ENCODE peak calls at places on chromosomes 2 and 18, in nine cellular contexts. One of them, this sample, is unnamed.

GRCh38 chr2:32363588-32363987 is 6.8 kb downstream of the BIRC6 start:
- DNase-seq in Calu3: no peak
- DNase-seq in IMR-90: no peak
- DNase-seq in suprapubic skin: no peak
- DNase-seq in GM13977: peak; percentile 34
- DNase-seq in thyroid gland: no peak
- DNase-seq in GM12865: no peak
- DNase-seq in glutamatergic neuron: no peak
- DNase-seq in PC-3: no peak
- DNase-seq in this sample: no peak

GRCh38 chr18:65761636-65762310 is 11.0 kb downstream of the CDH7 start:
- DNase-seq in Calu3: no peak
- DNase-seq in IMR-90: no peak
- DNase-seq in suprapubic skin: no peak
- DNase-seq in GM13977: no peak
- DNase-seq in thyroid gland: no peak
- DNase-seq in GM12865: no peak
- DNase-seq in glutamatergic neuron: no peak
- DNase-seq in PC-3: no peak
- DNase-seq in this sample: no peak

GRCh38 chr2:176110975-176111663 is 4.0 kb downstream of the HOXD11 start:
- DNase-seq in Calu3: no peak
- DNase-seq in IMR-90: peak; percentile 28
- DNase-seq in suprapubic skin: no peak
- DNase-seq in GM13977: peak; percentile 74
- DNase-seq in thyroid gland: peak; percentile 44
- DNase-seq in GM12865: peak; percentile 48
- DNase-seq in glutamatergic neuron: peak; percentile 81
- DNase-seq in PC-3: peak; percentile 65
- DNase-seq in this sample: no peak

GRCh38 chr18:28109781-28110460 is 67.0 kb downstream of the CDH2 start:
- DNase-seq in Calu3: no peak
- DNase-seq in IMR-90: no peak
- DNase-seq in suprapubic skin: no peak
- DNase-seq in GM13977: no peak
- DNase-seq in thyroid gland: no peak
- DNase-seq in GM12865: no peak
- DNase-seq in glutamatergic neuron: no peak
- DNase-seq in PC-3: no peak
- DNase-seq in this sample: no peak

GRCh38 chr18:35376742-35377695 is at the start of gene ZNF396:
- DNase-seq in Calu3: peak; percentile 87
- DNase-seq in IMR-90: peak; percentile 27
- DNase-seq in suprapubic skin: peak; percentile 94
- DNase-seq in GM13977: peak; percentile 86
- DNase-seq in thyroid gland: peak; percentile 86
- DNase-seq in GM12865: peak; percentile 74
- DNase-seq in glutamatergic neuron: peak; percentile 78
- DNase-seq in PC-3: peak; percentile 41
- DNase-seq in this sample: peak; percentile 40

GRCh38 chr2:98768765-98769476 is 38.0 kb upstream of the MGAT4A start:
- DNase-seq in Calu3: peak; percentile 33
- DNase-seq in IMR-90: no peak
- DNase-seq in suprapubic skin: no peak
- DNase-seq in GM13977: no peak
- DNase-seq in thyroid gland: no peak
- DNase-seq in GM12865: no peak
- DNase-seq in glutamatergic neuron: no peak
- DNase-seq in PC-3: peak; percentile 52
- DNase-seq in this sample: no peak

GRCh38 chr2:112133344-112133743 is 4.8 kb upstream of the FBLN7 start:
- DNase-seq in Calu3: no peak
- DNase-seq in IMR-90: no peak
- DNase-seq in suprapubic skin: no peak
- DNase-seq in GM13977: no peak
- DNase-seq in thyroid gland: no peak
- DNase-seq in GM12865: no peak
- DNase-seq in glutamatergic neuron: no peak
- DNase-seq in PC-3: no peak
- DNase-seq in this sample: no peak

GRCh38 chr2:39665811-39666488 is at the start of gene TMEM178A:
- DNase-seq in Calu3: peak; percentile 14
- DNase-seq in IMR-90: no peak
- DNase-seq in suprapubic skin: no peak
- DNase-seq in GM13977: peak; percentile 58
- DNase-seq in thyroid gland: peak; percentile 28
- DNase-seq in GM12865: no peak
- DNase-seq in glutamatergic neuron: peak; percentile 56
- DNase-seq in PC-3: no peak
- DNase-seq in this sample: no peak

GRCh38 chr2:237132799-237133198 is 47.1 kb downstream of the COPS8 start:
- DNase-seq in Calu3: no peak
- DNase-seq in IMR-90: no peak
- DNase-seq in suprapubic skin: no peak
- DNase-seq in GM13977: peak; percentile 36
- DNase-seq in thyroid gland: no peak
- DNase-seq in GM12865: peak; percentile 35
- DNase-seq in glutamatergic neuron: no peak
- DNase-seq in PC-3: peak; percentile 48
- DNase-seq in this sample: no peak

DNA sequence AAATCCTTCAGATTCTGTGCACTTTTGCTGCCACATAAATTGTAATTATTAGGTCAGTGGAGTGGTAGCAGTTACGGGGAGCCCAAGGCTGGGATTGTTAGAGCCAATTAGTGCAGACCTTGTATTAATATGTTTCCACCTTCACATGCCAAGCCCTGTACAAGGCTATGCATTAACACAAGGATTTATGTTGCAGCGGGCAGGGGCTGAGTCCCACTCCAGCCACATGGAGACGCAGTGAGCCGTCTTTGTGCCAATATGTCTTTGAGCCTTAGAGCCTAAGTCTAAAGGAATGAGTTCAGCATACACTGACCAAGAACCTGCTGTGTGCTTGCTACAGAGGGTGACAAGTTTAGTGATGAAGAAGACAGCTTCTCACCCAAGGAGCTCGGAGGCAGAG is 238.2 kb downstream of the TSN start:
- DNase-seq in Calu3: no peak
- DNase-seq in IMR-90: no peak
- DNase-seq in suprapubic skin: no peak
- DNase-seq in GM13977: no peak
- DNase-seq in thyroid gland: no peak
- DNase-seq in GM12865: no peak
- DNase-seq in glutamatergic neuron: no peak
- DNase-seq in PC-3: peak; percentile 7
- DNase-seq in this sample: no peak
- TF ChIP-seq CTCF in Calu3: no peak
- TF ChIP-seq CTCF in IMR-90: no peak
- TF ChIP-seq CTCF in suprapubic skin: no peak
- TF ChIP-seq CTCF in GM13977: peak; percentile 7
- TF ChIP-seq CTCF in thyroid gland: no peak
- TF ChIP-seq CTCF in GM12865: no peak
- TF ChIP-seq CTCF in glutamatergic neuron: no peak
- TF ChIP-seq CTCF in PC-3: peak; percentile 34
- TF ChIP-seq CTCF in this sample: no peak

GRCh38 chr18:67242001-67242400 is 274.5 kb downstream of the DSEL start:
- DNase-seq in Calu3: no peak
- DNase-seq in IMR-90: no peak
- DNase-seq in suprapubic skin: no peak
- DNase-seq in GM13977: no peak
- DNase-seq in thyroid gland: no peak
- DNase-seq in GM12865: no peak
- DNase-seq in glutamatergic neuron: no peak
- DNase-seq in PC-3: no peak
- DNase-seq in this sample: no peak

GRCh38 chr18:67239826-67240225 is 276.7 kb downstream of the DSEL start:
- DNase-seq in Calu3: no peak
- DNase-seq in IMR-90: no peak
- DNase-seq in suprapubic skin: no peak
- DNase-seq in GM13977: no peak
- DNase-seq in thyroid gland: no peak
- DNase-seq in GM12865: no peak
- DNase-seq in glutamatergic neuron: no peak
- DNase-seq in PC-3: no peak
- DNase-seq in this sample: no peak

GRCh38 chr18:67241292-67241691 is 275.2 kb downstream of the DSEL start:
- DNase-seq in Calu3: no peak
- DNase-seq in IMR-90: no peak
- DNase-seq in suprapubic skin: no peak
- DNase-seq in GM13977: no peak
- DNase-seq in thyroid gland: no peak
- DNase-seq in GM12865: no peak
- DNase-seq in glutamatergic neuron: no peak
- DNase-seq in PC-3: no peak
- DNase-seq in this sample: no peak

DNA sequence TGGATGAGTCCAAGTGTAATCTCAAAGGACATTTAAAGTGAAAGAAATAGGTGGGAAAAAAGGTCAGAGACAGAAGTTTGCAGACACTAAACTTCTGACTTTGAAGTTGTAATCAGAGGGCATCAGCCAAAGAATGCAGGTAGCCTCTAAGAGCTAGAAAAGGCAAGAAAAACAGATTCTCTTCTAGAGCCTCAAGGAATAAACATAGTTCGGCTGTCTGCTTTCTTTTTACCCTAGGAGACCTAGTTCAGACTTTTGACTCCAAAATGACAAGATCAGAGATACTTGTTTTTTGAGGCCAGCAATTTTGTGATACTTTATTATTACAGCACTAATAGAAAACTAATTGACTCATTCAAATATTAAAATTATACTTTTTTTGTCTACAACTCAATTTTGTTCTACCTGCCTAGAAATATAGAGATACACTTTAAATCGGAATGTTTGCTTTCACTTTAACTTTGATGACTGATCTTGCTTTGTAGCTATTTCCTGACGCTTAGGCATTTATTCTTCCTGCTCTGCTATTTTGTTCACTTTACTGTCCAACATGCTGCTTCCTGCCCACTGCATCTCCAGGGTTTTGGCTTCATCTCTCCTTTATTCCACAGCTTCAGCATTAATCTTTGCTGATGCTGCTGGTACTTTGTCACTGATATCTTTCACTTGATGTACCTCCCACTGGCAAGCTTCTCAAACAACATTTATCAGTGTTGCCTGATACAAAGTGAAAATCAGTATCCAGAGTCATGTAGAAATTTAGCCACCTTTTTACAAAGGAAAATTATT is 272.5 kb downstream of the DSEL start:
- DNase-seq in Calu3: no peak
- DNase-seq in IMR-90: peak; percentile 16
- DNase-seq in suprapubic skin: no peak
- DNase-seq in GM13977: no peak
- DNase-seq in thyroid gland: no peak
- DNase-seq in GM12865: no peak
- DNase-seq in glutamatergic neuron: no peak
- DNase-seq in PC-3: no peak
- DNase-seq in this sample: peak; percentile 30
- TF ChIP-seq CTCF in Calu3: no peak
- TF ChIP-seq CTCF in IMR-90: no peak
- TF ChIP-seq CTCF in suprapubic skin: no peak
- TF ChIP-seq CTCF in GM13977: no peak
- TF ChIP-seq CTCF in thyroid gland: no peak
- TF ChIP-seq CTCF in GM12865: no peak
- TF ChIP-seq CTCF in glutamatergic neuron: no peak
- TF ChIP-seq CTCF in PC-3: no peak
- TF ChIP-seq CTCF in this sample: no peak

DNA sequence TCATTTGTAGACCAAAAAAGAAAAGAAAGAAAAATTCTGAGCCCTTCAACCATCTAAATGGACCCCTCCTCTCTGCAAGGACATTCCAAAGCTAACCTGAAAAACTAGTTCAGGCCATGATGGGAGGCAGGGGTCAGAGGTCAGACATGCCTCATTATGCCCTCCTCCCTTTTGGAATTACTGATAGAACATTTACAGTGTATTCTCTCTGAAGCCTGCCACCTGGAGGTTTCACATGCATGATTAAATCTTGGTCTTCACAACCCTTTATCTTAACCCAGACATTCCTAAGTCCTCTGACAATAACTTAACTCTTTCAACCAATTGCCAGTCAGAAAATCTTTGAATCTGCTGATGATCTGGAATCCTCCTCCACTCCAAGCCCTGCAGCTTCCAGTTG is 86.0 kb downstream of the SPP2 start:
- DNase-seq in Calu3: peak; percentile 52
- DNase-seq in IMR-90: no peak
- DNase-seq in suprapubic skin: no peak
- DNase-seq in GM13977: no peak
- DNase-seq in thyroid gland: no peak
- DNase-seq in GM12865: peak; percentile 3
- DNase-seq in glutamatergic neuron: no peak
- DNase-seq in PC-3: peak; percentile 67
- DNase-seq in this sample: peak; percentile 20
- TF ChIP-seq CTCF in Calu3: no peak
- TF ChIP-seq CTCF in IMR-90: no peak
- TF ChIP-seq CTCF in suprapubic skin: no peak
- TF ChIP-seq CTCF in GM13977: peak; percentile 27
- TF ChIP-seq CTCF in thyroid gland: no peak
- TF ChIP-seq CTCF in GM12865: peak; percentile 17
- TF ChIP-seq CTCF in glutamatergic neuron: no peak
- TF ChIP-seq CTCF in PC-3: peak; percentile 38
- TF ChIP-seq CTCF in this sample: no peak

DNA sequence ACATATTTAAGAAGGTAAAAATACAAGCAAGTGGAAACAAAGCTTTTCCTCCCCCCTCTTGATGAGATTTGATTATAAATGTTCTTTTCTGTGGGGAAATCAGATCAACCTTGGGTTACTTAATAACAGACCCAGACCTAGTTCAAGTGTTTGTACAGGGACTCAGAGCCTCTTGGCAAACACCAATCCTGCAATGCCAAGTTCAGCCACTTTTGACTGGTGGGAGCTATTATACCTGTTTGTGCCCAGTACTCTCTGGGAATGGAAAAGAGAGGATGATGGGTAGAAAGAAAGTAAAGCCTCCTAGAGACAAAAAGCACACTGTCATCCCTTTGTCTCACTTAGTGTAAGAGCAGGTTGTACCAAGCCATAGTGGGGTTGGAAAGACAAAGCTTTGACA is 63.8 kb upstream of the EPHA4 start:
- DNase-seq in Calu3: peak; percentile 37
- DNase-seq in IMR-90: no peak
- DNase-seq in suprapubic skin: no peak
- DNase-seq in GM13977: no peak
- DNase-seq in thyroid gland: peak; percentile 47
- DNase-seq in GM12865: no peak
- DNase-seq in glutamatergic neuron: no peak
- DNase-seq in PC-3: peak; percentile 48
- DNase-seq in this sample: no peak
- TF ChIP-seq CTCF in Calu3: peak; percentile 14
- TF ChIP-seq CTCF in IMR-90: no peak
- TF ChIP-seq CTCF in suprapubic skin: no peak
- TF ChIP-seq CTCF in GM13977: no peak
- TF ChIP-seq CTCF in thyroid gland: peak; percentile 36
- TF ChIP-seq CTCF in GM12865: no peak
- TF ChIP-seq CTCF in glutamatergic neuron: no peak
- TF ChIP-seq CTCF in PC-3: peak; percentile 46
- TF ChIP-seq CTCF in this sample: no peak

This sample was measured in foreskin fibroblast.